ENCODE peak calls at places on chromosome X, in eight cellular contexts. S, L, V, J, G, C, W and F are unnamed samples.

GRCh38 chrX:781216-782211 is 150.9 kb downstream of the SHOX start:
- DNase-seq in G (no peak), S (no peak), W (no peak), L (no peak), J (no peak), C (no peak), V (no peak), F (no peak)

GRCh38 chrX:153226344-153227190 is 47.5 kb downstream of the MAGEA1 start:
- DNase-seq in G (no peak), C (peak), J (no peak), S (no peak), L (peak), W (peak), V (peak), F (no peak)

GRCh38 chrX:115350696-115351408 is 61.3 kb downstream of the LUZP4 start:
- DNase-seq in W (no peak), S (no peak), L (no peak), V (no peak), C (no peak), G (no peak), J (peak), F (no peak)

GRCh38 chrX:15310117-15310516 is 5.3 kb downstream of the ASB11 start:
- DNase-seq in L (no peak), J (no peak), G (no peak), C (no peak), W (no peak), S (no peak), V (no peak), F (peak)

GRCh38 chrX:20666316-20666715 is 399.6 kb upstream of the RPS6KA3 start:
- DNase-seq in S (no peak), G (no peak), L (no peak), V (no peak), J (no peak), W (no peak), C (no peak), F (no peak)

GRCh38 chrX:72621163-72621562 is 48.5 kb upstream of the HDAC8 start:
- DNase-seq in J (no peak), C (no peak), V (no peak), G (no peak), W (no peak), S (no peak), L (no peak), F (no peak)

GRCh38 chrX:53190363-53190960 is 34.5 kb downstream of the KDM5C start:
- DNase-seq in C (no peak), W (no peak), J (no peak), V (peak), S (no peak), L (no peak), G (no peak), F (no peak)

GRCh38 chrX:132463411-132463810 is 25.4 kb downstream of the MBNL3 start:
- DNase-seq in J (peak), L (no peak), C (no peak), S (no peak), W (no peak), V (no peak), G (no peak), F (no peak)

GRCh38 chrX:150690126-150690525 is 3.1 kb upstream of the MTMR1 start:
- DNase-seq in S (no peak), L (peak), V (no peak), W (no peak), G (no peak), C (peak), J (no peak), F (no peak)